ENCODE peak calls at places on chromosomes 5 and 9, in nine cellular contexts. J is heart right ventricle, Y is A549, X is thyroid gland, I is left ventricle myocardium inferior, Q is ovary, Z is left lung, G is Caco-2, S is uterus. E is an unnamed sample.

GRCh38 chr5:218457-219289 is 553 bp downstream of the SDHA start:
- DNase-seq in J (peak; percentile 36), Y (peak; percentile 33), X (peak; percentile 41), I (no peak), Q (peak; percentile 47), Z (peak; percentile 87), G (peak; percentile 48), S (peak; percentile 33), E (no peak)

GRCh38 chr9:89319015-89319905 is 960 bp downstream of the SECISBP2 start:
- DNase-seq in J (no peak), Y (no peak), X (no peak), I (no peak), Q (no peak), Z (no peak), G (no peak), S (no peak), E (no peak)

GRCh38 chr5:52150501-52150900 is 637.2 kb upstream of the ITGA1 start:
- DNase-seq in J (no peak), Y (no peak), X (no peak), I (no peak), Q (no peak), Z (no peak), G (peak; percentile 48), S (no peak), E (no peak)

GRCh38 chr5:115417076-115417475 is 120.6 kb upstream of the CCDC112 start:
- DNase-seq in J (no peak), Y (no peak), X (no peak), I (no peak), Q (no peak), Z (no peak), G (no peak), S (no peak), E (no peak)

GRCh38 chr9:128193469-128194096 is 2.2 kb upstream of the CIZ1 start:
- DNase-seq in J (no peak), Y (no peak), X (no peak), I (no peak), Q (no peak), Z (no peak), G (no peak), S (no peak), E (no peak)

GRCh38 chr5:133861161-133861737 is 107.2 kb downstream of the C5orf15 start:
- DNase-seq in J (no peak), Y (no peak), X (no peak), I (no peak), Q (no peak), Z (no peak), G (no peak), S (no peak), E (no peak)

GRCh38 chr9:97954550-97954989 is 16.6 kb upstream of the HEMGN start:
- DNase-seq in J (no peak), Y (peak; percentile 70), X (peak; percentile 68), I (no peak), Q (no peak), Z (no peak), G (peak; percentile 70), S (no peak), E (peak; percentile 61)

GRCh38 chr5:167982-168660 is 23.2 kb upstream of the LRRC14B start:
- DNase-seq in J (no peak), Y (no peak), X (no peak), I (no peak), Q (peak; percentile 56), Z (no peak), G (no peak), S (no peak), E (no peak)

GRCh38 chr9:132857601-132858342 is 20.3 kb downstream of the AK8 start:
- DNase-seq in J (no peak), Y (no peak), X (no peak), I (peak; percentile 39), Q (peak; percentile 62), Z (peak; percentile 61), G (peak; percentile 14), S (no peak), E (no peak)

DNA sequence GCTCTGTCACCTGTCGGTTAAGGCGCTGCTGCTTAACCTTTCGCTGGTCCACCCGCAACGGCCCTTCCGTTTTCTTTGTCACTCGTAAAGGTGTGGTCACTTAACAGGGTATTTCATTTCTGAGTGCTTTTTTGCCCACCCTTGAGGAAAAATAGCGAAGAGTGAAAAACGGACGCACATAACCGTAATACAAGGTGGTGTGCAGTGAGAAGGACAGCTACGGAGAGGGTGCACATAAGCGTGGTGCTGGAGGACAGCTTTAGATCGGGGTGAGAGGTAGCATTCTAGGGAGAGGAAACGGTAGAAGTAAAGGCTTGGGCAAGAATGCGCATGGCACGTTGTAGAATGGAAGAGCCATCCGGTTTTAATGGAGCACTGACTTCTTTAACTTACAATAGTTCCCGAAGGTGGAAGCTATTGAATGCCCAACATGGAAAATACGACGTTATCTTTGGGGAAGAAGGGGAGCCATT is 760 bp downstream of the CCT5 start:
- DNase-seq in J (no peak), Y (no peak), X (no peak), I (no peak), Q (no peak), Z (no peak), G (no peak), S (no peak), E (no peak)
- H3K4me1 ChIP-seq in J (peaks cover 29% of the 10 kb centered on the region), Y (peaks cover 31% of the 10 kb centered on the region), X (peaks cover 35% of the 10 kb centered on the region), I (peaks cover 48% of the 10 kb centered on the region), Q (peaks cover 8% of the 10 kb centered on the region), Z (peaks cover 42% of the 10 kb centered on the region), G (peaks cover 11% of the 10 kb centered on the region), S (peaks cover 4% of the 10 kb centered on the region), E (peaks cover 12% of the 10 kb centered on the region)

GRCh38 chr9:68473790-68474189 is 66.9 kb downstream of the TMEM252 start:
- DNase-seq in J (no peak), Y (no peak), X (no peak), I (no peak), Q (no peak), Z (no peak), G (no peak), S (no peak), E (no peak)
- H3K4me1 ChIP-seq in J (peaks cover 56% of the 10 kb centered on the region), Y (no peaks in the 10 kb centered on the region), X (no peaks in the 10 kb centered on the region), I (peaks cover 72% of the 10 kb centered on the region), Q (no peaks in the 10 kb centered on the region), Z (no peaks in the 10 kb centered on the region), G (no peaks in the 10 kb centered on the region), S (no peaks in the 10 kb centered on the region), E (peaks cover 2% of the 10 kb centered on the region)

GRCh38 chr9:124273428-124274153 is 15.8 kb downstream of the NEK6 start:
- DNase-seq in J (no peak), Y (no peak), X (no peak), I (no peak), Q (no peak), Z (no peak), G (no peak), S (no peak), E (no peak)

GRCh38 chr9:124272979-124273378 is 15.2 kb downstream of the NEK6 start:
- DNase-seq in J (no peak), Y (no peak), X (no peak), I (no peak), Q (no peak), Z (no peak), G (no peak), S (no peak), E (no peak)

GRCh38 chr9:124272118-124272517 is 14.4 kb downstream of the NEK6 start:
- DNase-seq in J (no peak), Y (no peak), X (no peak), I (no peak), Q (no peak), Z (no peak), G (no peak), S (no peak), E (no peak)

GRCh38 chr9:124274228-124274627 is 16.5 kb downstream of the NEK6 start:
- DNase-seq in J (no peak), Y (no peak), X (no peak), I (no peak), Q (no peak), Z (no peak), G (no peak), S (no peak), E (no peak)

DNA sequence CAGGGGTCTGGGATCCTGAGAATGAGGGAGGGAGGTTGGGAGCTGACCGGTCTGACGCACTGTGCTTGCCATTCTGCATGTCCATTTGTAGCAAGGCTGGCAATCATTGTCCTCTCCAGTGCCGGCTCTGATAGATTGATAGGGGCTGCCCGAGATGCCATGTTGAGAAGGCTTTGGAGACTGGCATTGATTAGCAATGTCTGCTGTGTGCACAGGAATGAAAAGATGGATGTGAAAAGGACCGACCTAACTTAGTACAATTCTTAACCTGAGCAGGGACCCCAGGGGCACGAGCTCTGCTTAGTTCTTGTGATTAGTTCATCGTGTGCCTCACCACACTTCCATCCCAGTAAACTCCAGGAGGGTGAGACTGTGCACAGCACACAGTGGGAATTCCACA is 17.0 kb downstream of the NEK6 start:
- DNase-seq in J (no peak), Y (no peak), X (no peak), I (no peak), Q (no peak), Z (no peak), G (no peak), S (no peak), E (no peak)
- H3K4me1 ChIP-seq in J (peaks cover 45% of the 10 kb centered on the region), Y (peaks cover 28% of the 10 kb centered on the region), X (peaks cover 14% of the 10 kb centered on the region), I (peaks cover 41% of the 10 kb centered on the region), Q (peaks cover 4% of the 10 kb centered on the region), Z (peaks cover 97% of the 10 kb centered on the region), G (no peaks in the 10 kb centered on the region), S (peaks cover 7% of the 10 kb centered on the region), E (no peaks in the 10 kb centered on the region)

GRCh38 chr9:93077811-93078210 is 18.2 kb upstream of the CARD19 start:
- DNase-seq in J (no peak), Y (no peak), X (no peak), I (no peak), Q (no peak), Z (no peak), G (no peak), S (no peak), E (no peak)

GRCh38 chr9:93076792-93077128 is 18.3 kb downstream of the SUSD3 start:
- DNase-seq in J (no peak), Y (no peak), X (no peak), I (no peak), Q (no peak), Z (no peak), G (no peak), S (no peak), E (no peak)

GRCh38 chr9:93079371-93079770 is 16.6 kb upstream of the CARD19 start:
- DNase-seq in J (no peak), Y (no peak), X (no peak), I (no peak), Q (peak; percentile 5), Z (no peak), G (no peak), S (peak; percentile 11), E (no peak)

GRCh38 chr9:93077367-93077766 is 18.6 kb upstream of the CARD19 start:
- DNase-seq in J (no peak), Y (no peak), X (no peak), I (no peak), Q (no peak), Z (no peak), G (no peak), S (no peak), E (no peak)

DNA sequence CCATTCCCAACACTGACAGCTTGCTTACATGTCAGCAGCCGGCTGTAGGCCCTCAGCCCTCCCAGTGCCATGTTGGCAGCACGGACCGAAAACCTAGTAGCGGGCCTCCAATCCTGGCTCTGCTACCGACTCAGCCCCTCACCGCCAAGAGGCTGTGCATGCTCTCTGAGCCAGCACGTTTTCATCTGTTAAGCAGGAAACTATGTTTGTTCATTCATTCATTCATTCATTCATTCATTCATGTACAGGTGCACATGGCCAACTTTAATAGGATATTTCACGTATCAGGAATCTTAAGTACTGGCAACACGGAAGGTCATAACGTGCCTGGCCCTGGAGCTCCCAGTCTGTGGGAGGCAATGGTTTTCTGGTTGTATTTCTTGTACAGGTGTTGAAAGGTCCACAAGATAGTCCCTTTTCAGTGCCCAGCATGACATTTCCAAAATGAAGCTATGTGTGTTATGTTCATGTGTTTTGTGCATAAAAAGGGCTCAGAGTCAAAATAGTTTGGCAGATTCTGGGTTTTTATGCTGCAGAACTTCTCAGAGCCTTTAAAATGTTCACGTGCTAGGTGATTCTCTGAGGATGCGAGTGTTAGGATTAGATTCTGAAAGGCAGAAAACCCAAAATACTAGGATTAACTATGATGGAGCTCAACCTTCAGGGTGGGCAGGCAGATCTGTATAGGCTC is 17.7 kb downstream of the SUSD3 start:
- DNase-seq in J (no peak), Y (no peak), X (no peak), I (no peak), Q (no peak), Z (no peak), G (no peak), S (no peak), E (no peak)
- H3K4me1 ChIP-seq in J (peaks cover 12% of the 10 kb centered on the region), Y (peaks cover 12% of the 10 kb centered on the region), X (no peaks in the 10 kb centered on the region), I (peaks cover 13% of the 10 kb centered on the region), Q (peaks cover 23% of the 10 kb centered on the region), Z (peaks cover 9% of the 10 kb centered on the region), G (no peaks in the 10 kb centered on the region), S (peaks cover 9% of the 10 kb centered on the region), E (no peaks in the 10 kb centered on the region)

E was measured in HAP-1.